ENCODE peak calls at places on chromosome 21, in ten cellular contexts. One of them, this sample, is unnamed.

GRCh38 chr21:46603228-46603627 is 1.7 kb downstream of the S100B start:
- DNase-seq in T-helper 9 cell: no peak
- DNase-seq in spleen: no peak
- DNase-seq in HuH-7.5: no peak
- DNase-seq in endothelial cell of umbilical vein: no peak
- DNase-seq in CD8-positive, alpha-beta T cell: no peak
- DNase-seq in activated T-helper 2 cell treated with anti-CD3 and anti-CD28 coated beads, Interferon-gamma antibody, Interleukin-2, Interleukin-4, amounts not matched to agents 10 μg/mL and 5 μg/mL and 100 μg/mL, durations not matched to agents 14 hours and 24 hours and 36 hours: no peak
- DNase-seq in stimulated activated CD4-positive, alpha-beta T cell treated with anti-CD3 and anti-CD28 coated beads, Interleukin-4, amount 100 ng/mL, for 1 hour: no peak
- DNase-seq in Caki2: no peak
- DNase-seq in activated T-cell treated with anti-CD3 and anti-CD28 coated beads, Interleukin-2, amount 50 U/mL, for 4 hours: no peak
- DNase-seq in this sample: no peak

GRCh38 chr21:30598802-30599201 is at the start of gene KRTAP6-2:
- DNase-seq in Caki2: no peak
- DNase-seq in endothelial cell of umbilical vein: no peak
- DNase-seq in CD8-positive, alpha-beta T cell: no peak
- DNase-seq in HuH-7.5: no peak
- DNase-seq in activated T-cell treated with anti-CD3 and anti-CD28 coated beads, Interleukin-2, amount 50 U/mL, for 4 hours: no peak
- DNase-seq in T-helper 9 cell: no peak
- DNase-seq in stimulated activated CD4-positive, alpha-beta T cell treated with anti-CD3 and anti-CD28 coated beads, Interleukin-4, amount 100 ng/mL, for 1 hour: no peak
- DNase-seq in activated T-helper 2 cell treated with anti-CD3 and anti-CD28 coated beads, Interferon-gamma antibody, Interleukin-2, Interleukin-4, amounts not matched to agents 10 μg/mL and 5 μg/mL and 100 μg/mL, durations not matched to agents 14 hours and 24 hours and 36 hours: no peak
- DNase-seq in spleen: no peak
- DNase-seq in this sample: no peak

GRCh38 chr21:19999369-20000272 is 998.6 kb upstream of the NCAM2 start:
- DNase-seq in stimulated activated CD4-positive, alpha-beta T cell treated with anti-CD3 and anti-CD28 coated beads, Interleukin-4, amount 100 ng/mL, for 1 hour: no peak
- DNase-seq in spleen: no peak
- DNase-seq in HuH-7.5: no peak
- DNase-seq in Caki2: no peak
- DNase-seq in activated T-helper 2 cell treated with anti-CD3 and anti-CD28 coated beads, Interferon-gamma antibody, Interleukin-2, Interleukin-4, amounts not matched to agents 10 μg/mL and 5 μg/mL and 100 μg/mL, durations not matched to agents 14 hours and 24 hours and 36 hours: no peak
- DNase-seq in T-helper 9 cell: no peak
- DNase-seq in CD8-positive, alpha-beta T cell: no peak
- DNase-seq in endothelial cell of umbilical vein: no peak
- DNase-seq in activated T-cell treated with anti-CD3 and anti-CD28 coated beads, Interleukin-2, amount 50 U/mL, for 4 hours: no peak
- DNase-seq in this sample: no peak

GRCh38 chr21:44370027-44370735 is 16.8 kb downstream of the TRPM2 start:
- DNase-seq in spleen: peak; percentile 84
- DNase-seq in stimulated activated CD4-positive, alpha-beta T cell treated with anti-CD3 and anti-CD28 coated beads, Interleukin-4, amount 100 ng/mL, for 1 hour: no peak
- DNase-seq in activated T-cell treated with anti-CD3 and anti-CD28 coated beads, Interleukin-2, amount 50 U/mL, for 4 hours: no peak
- DNase-seq in activated T-helper 2 cell treated with anti-CD3 and anti-CD28 coated beads, Interferon-gamma antibody, Interleukin-2, Interleukin-4, amounts not matched to agents 10 μg/mL and 5 μg/mL and 100 μg/mL, durations not matched to agents 14 hours and 24 hours and 36 hours: no peak
- DNase-seq in endothelial cell of umbilical vein: no peak
- DNase-seq in CD8-positive, alpha-beta T cell: no peak
- DNase-seq in Caki2: peak; percentile 46
- DNase-seq in HuH-7.5: peak; percentile 40
- DNase-seq in T-helper 9 cell: no peak
- DNase-seq in this sample: no peak

GRCh38 chr21:45253180-45253579 is 34.5 kb downstream of the POFUT2 start:
- DNase-seq in endothelial cell of umbilical vein: peak; percentile 9
- DNase-seq in activated T-helper 2 cell treated with anti-CD3 and anti-CD28 coated beads, Interferon-gamma antibody, Interleukin-2, Interleukin-4, amounts not matched to agents 10 μg/mL and 5 μg/mL and 100 μg/mL, durations not matched to agents 14 hours and 24 hours and 36 hours: no peak
- DNase-seq in activated T-cell treated with anti-CD3 and anti-CD28 coated beads, Interleukin-2, amount 50 U/mL, for 4 hours: no peak
- DNase-seq in CD8-positive, alpha-beta T cell: no peak
- DNase-seq in stimulated activated CD4-positive, alpha-beta T cell treated with anti-CD3 and anti-CD28 coated beads, Interleukin-4, amount 100 ng/mL, for 1 hour: no peak
- DNase-seq in T-helper 9 cell: no peak
- DNase-seq in Caki2: no peak
- DNase-seq in spleen: peak; percentile 41
- DNase-seq in HuH-7.5: no peak
- DNase-seq in this sample: no peak

GRCh38 chr21:31045841-31046240 is 7.6 kb upstream of the KRTAP19-8 start:
- DNase-seq in Caki2: no peak
- DNase-seq in activated T-helper 2 cell treated with anti-CD3 and anti-CD28 coated beads, Interferon-gamma antibody, Interleukin-2, Interleukin-4, amounts not matched to agents 10 μg/mL and 5 μg/mL and 100 μg/mL, durations not matched to agents 14 hours and 24 hours and 36 hours: no peak
- DNase-seq in activated T-cell treated with anti-CD3 and anti-CD28 coated beads, Interleukin-2, amount 50 U/mL, for 4 hours: no peak
- DNase-seq in HuH-7.5: no peak
- DNase-seq in T-helper 9 cell: no peak
- DNase-seq in stimulated activated CD4-positive, alpha-beta T cell treated with anti-CD3 and anti-CD28 coated beads, Interleukin-4, amount 100 ng/mL, for 1 hour: no peak
- DNase-seq in endothelial cell of umbilical vein: no peak
- DNase-seq in spleen: no peak
- DNase-seq in CD8-positive, alpha-beta T cell: no peak
- DNase-seq in this sample: no peak

GRCh38 chr21:32578107-32578691 is 7.1 kb downstream of the TCP10L start:
- DNase-seq in HuH-7.5: no peak
- DNase-seq in activated T-cell treated with anti-CD3 and anti-CD28 coated beads, Interleukin-2, amount 50 U/mL, for 4 hours: no peak
- DNase-seq in activated T-helper 2 cell treated with anti-CD3 and anti-CD28 coated beads, Interferon-gamma antibody, Interleukin-2, Interleukin-4, amounts not matched to agents 10 μg/mL and 5 μg/mL and 100 μg/mL, durations not matched to agents 14 hours and 24 hours and 36 hours: no peak
- DNase-seq in Caki2: no peak
- DNase-seq in CD8-positive, alpha-beta T cell: peak; percentile 29
- DNase-seq in endothelial cell of umbilical vein: peak; percentile 22
- DNase-seq in stimulated activated CD4-positive, alpha-beta T cell treated with anti-CD3 and anti-CD28 coated beads, Interleukin-4, amount 100 ng/mL, for 1 hour: peak; percentile 8
- DNase-seq in spleen: no peak
- DNase-seq in T-helper 9 cell: no peak
- DNase-seq in this sample: peak; percentile 16

GRCh38 chr21:33893917-33894316 is 21.7 kb downstream of the ATP5PO start:
- DNase-seq in spleen: no peak
- DNase-seq in HuH-7.5: no peak
- DNase-seq in stimulated activated CD4-positive, alpha-beta T cell treated with anti-CD3 and anti-CD28 coated beads, Interleukin-4, amount 100 ng/mL, for 1 hour: no peak
- DNase-seq in Caki2: no peak
- DNase-seq in activated T-cell treated with anti-CD3 and anti-CD28 coated beads, Interleukin-2, amount 50 U/mL, for 4 hours: no peak
- DNase-seq in endothelial cell of umbilical vein: no peak
- DNase-seq in T-helper 9 cell: no peak
- DNase-seq in activated T-helper 2 cell treated with anti-CD3 and anti-CD28 coated beads, Interferon-gamma antibody, Interleukin-2, Interleukin-4, amounts not matched to agents 10 μg/mL and 5 μg/mL and 100 μg/mL, durations not matched to agents 14 hours and 24 hours and 36 hours: no peak
- DNase-seq in CD8-positive, alpha-beta T cell: no peak
- DNase-seq in this sample: no peak

GRCh38 chr21:36092676-36093075 is 22.9 kb downstream of the CBR1 start:
- DNase-seq in CD8-positive, alpha-beta T cell: no peak
- DNase-seq in activated T-helper 2 cell treated with anti-CD3 and anti-CD28 coated beads, Interferon-gamma antibody, Interleukin-2, Interleukin-4, amounts not matched to agents 10 μg/mL and 5 μg/mL and 100 μg/mL, durations not matched to agents 14 hours and 24 hours and 36 hours: no peak
- DNase-seq in T-helper 9 cell: no peak
- DNase-seq in HuH-7.5: no peak
- DNase-seq in endothelial cell of umbilical vein: no peak
- DNase-seq in Caki2: no peak
- DNase-seq in stimulated activated CD4-positive, alpha-beta T cell treated with anti-CD3 and anti-CD28 coated beads, Interleukin-4, amount 100 ng/mL, for 1 hour: no peak
- DNase-seq in activated T-cell treated with anti-CD3 and anti-CD28 coated beads, Interleukin-2, amount 50 U/mL, for 4 hours: no peak
- DNase-seq in spleen: no peak
- DNase-seq in this sample: no peak

GRCh38 chr21:32770514-32771133 is 931 bp downstream of the PAXBP1 start:
- DNase-seq in T-helper 9 cell: no peak
- DNase-seq in activated T-helper 2 cell treated with anti-CD3 and anti-CD28 coated beads, Interferon-gamma antibody, Interleukin-2, Interleukin-4, amounts not matched to agents 10 μg/mL and 5 μg/mL and 100 μg/mL, durations not matched to agents 14 hours and 24 hours and 36 hours: no peak
- DNase-seq in Caki2: peak; percentile 30
- DNase-seq in CD8-positive, alpha-beta T cell: no peak
- DNase-seq in spleen: no peak
- DNase-seq in endothelial cell of umbilical vein: peak; percentile 53
- DNase-seq in activated T-cell treated with anti-CD3 and anti-CD28 coated beads, Interleukin-2, amount 50 U/mL, for 4 hours: no peak
- DNase-seq in stimulated activated CD4-positive, alpha-beta T cell treated with anti-CD3 and anti-CD28 coated beads, Interleukin-4, amount 100 ng/mL, for 1 hour: no peak
- DNase-seq in HuH-7.5: peak; percentile 9
- DNase-seq in this sample: no peak

GRCh38 chr21:45995686-45996179 is 14.2 kb downstream of the COL6A1 start:
- DNase-seq in activated T-helper 2 cell treated with anti-CD3 and anti-CD28 coated beads, Interferon-gamma antibody, Interleukin-2, Interleukin-4, amounts not matched to agents 10 μg/mL and 5 μg/mL and 100 μg/mL, durations not matched to agents 14 hours and 24 hours and 36 hours: no peak
- DNase-seq in activated T-cell treated with anti-CD3 and anti-CD28 coated beads, Interleukin-2, amount 50 U/mL, for 4 hours: peak; percentile 5
- DNase-seq in spleen: peak; percentile 66
- DNase-seq in HuH-7.5: no peak
- DNase-seq in CD8-positive, alpha-beta T cell: no peak
- DNase-seq in stimulated activated CD4-positive, alpha-beta T cell treated with anti-CD3 and anti-CD28 coated beads, Interleukin-4, amount 100 ng/mL, for 1 hour: no peak
- DNase-seq in Caki2: peak; percentile 19
- DNase-seq in endothelial cell of umbilical vein: no peak
- DNase-seq in T-helper 9 cell: no peak
- DNase-seq in this sample: no peak

GRCh38 chr21:43373387-43374227 is 53.3 kb downstream of the SIK1 start:
- DNase-seq in spleen: no peak
- DNase-seq in T-helper 9 cell: no peak
- DNase-seq in activated T-cell treated with anti-CD3 and anti-CD28 coated beads, Interleukin-2, amount 50 U/mL, for 4 hours: no peak
- DNase-seq in stimulated activated CD4-positive, alpha-beta T cell treated with anti-CD3 and anti-CD28 coated beads, Interleukin-4, amount 100 ng/mL, for 1 hour: no peak
- DNase-seq in endothelial cell of umbilical vein: no peak
- DNase-seq in CD8-positive, alpha-beta T cell: no peak
- DNase-seq in activated T-helper 2 cell treated with anti-CD3 and anti-CD28 coated beads, Interferon-gamma antibody, Interleukin-2, Interleukin-4, amounts not matched to agents 10 μg/mL and 5 μg/mL and 100 μg/mL, durations not matched to agents 14 hours and 24 hours and 36 hours: no peak
- DNase-seq in HuH-7.5: no peak
- DNase-seq in Caki2: no peak
- DNase-seq in this sample: no peak

GRCh38 chr21:25710550-25710949 is 24.2 kb downstream of the ATP5PF start:
- DNase-seq in activated T-cell treated with anti-CD3 and anti-CD28 coated beads, Interleukin-2, amount 50 U/mL, for 4 hours: no peak
- DNase-seq in endothelial cell of umbilical vein: no peak
- DNase-seq in CD8-positive, alpha-beta T cell: no peak
- DNase-seq in Caki2: no peak
- DNase-seq in stimulated activated CD4-positive, alpha-beta T cell treated with anti-CD3 and anti-CD28 coated beads, Interleukin-4, amount 100 ng/mL, for 1 hour: no peak
- DNase-seq in activated T-helper 2 cell treated with anti-CD3 and anti-CD28 coated beads, Interferon-gamma antibody, Interleukin-2, Interleukin-4, amounts not matched to agents 10 μg/mL and 5 μg/mL and 100 μg/mL, durations not matched to agents 14 hours and 24 hours and 36 hours: no peak
- DNase-seq in HuH-7.5: no peak
- DNase-seq in T-helper 9 cell: no peak
- DNase-seq in spleen: no peak
- DNase-seq in this sample: no peak

GRCh38 chr21:18832081-18832670 is 428.6 kb upstream of the TMPRSS15 start:
- DNase-seq in stimulated activated CD4-positive, alpha-beta T cell treated with anti-CD3 and anti-CD28 coated beads, Interleukin-4, amount 100 ng/mL, for 1 hour: no peak
- DNase-seq in activated T-helper 2 cell treated with anti-CD3 and anti-CD28 coated beads, Interferon-gamma antibody, Interleukin-2, Interleukin-4, amounts not matched to agents 10 μg/mL and 5 μg/mL and 100 μg/mL, durations not matched to agents 14 hours and 24 hours and 36 hours: no peak
- DNase-seq in activated T-cell treated with anti-CD3 and anti-CD28 coated beads, Interleukin-2, amount 50 U/mL, for 4 hours: no peak
- DNase-seq in CD8-positive, alpha-beta T cell: no peak
- DNase-seq in T-helper 9 cell: no peak
- DNase-seq in spleen: no peak
- DNase-seq in Caki2: no peak
- DNase-seq in endothelial cell of umbilical vein: no peak
- DNase-seq in HuH-7.5: no peak
- DNase-seq in this sample: no peak

GRCh38 chr21:24225432-24225831 is 1381.8 kb downstream of the MRPL39 start:
- DNase-seq in endothelial cell of umbilical vein: no peak
- DNase-seq in Caki2: peak; percentile 28
- DNase-seq in spleen: no peak
- DNase-seq in activated T-helper 2 cell treated with anti-CD3 and anti-CD28 coated beads, Interferon-gamma antibody, Interleukin-2, Interleukin-4, amounts not matched to agents 10 μg/mL and 5 μg/mL and 100 μg/mL, durations not matched to agents 14 hours and 24 hours and 36 hours: no peak
- DNase-seq in T-helper 9 cell: no peak
- DNase-seq in HuH-7.5: no peak
- DNase-seq in stimulated activated CD4-positive, alpha-beta T cell treated with anti-CD3 and anti-CD28 coated beads, Interleukin-4, amount 100 ng/mL, for 1 hour: no peak
- DNase-seq in CD8-positive, alpha-beta T cell: no peak
- DNase-seq in activated T-cell treated with anti-CD3 and anti-CD28 coated beads, Interleukin-2, amount 50 U/mL, for 4 hours: no peak
- DNase-seq in this sample: no peak